ENCODE peak calls at places on chromosomes 16 and 17, in four cellular contexts. T is HCT116, Q is PC-3, F is DND-41. V is an unnamed sample. For H3K9me3 and H3K27me3, the result is how much of the 10 kb centered on the place peaks cover.

GRCh38 chr17:58531122-58531521 is 16.7 kb upstream of the MTMR4 start:
- DNase-seq in T (no peak), Q (no peak), F (no peak), V (no peak)

GRCh38 chr17:82047379-82047778 is 4.2 kb downstream of the RFNG start:
- DNase-seq in T (no peak), Q (no peak), F (no peak), V (no peak)

GRCh38 chr16:31476305-31477219 is 4.6 kb downstream of the TGFB1I1 start:
- DNase-seq in T (no peak), Q (no peak), F (peak), V (no peak)

GRCh38 chr16:1277945-1278282 is 22.0 kb downstream of the TPSD1 start:
- DNase-seq in T (no peak), Q (no peak), F (no peak), V (no peak)

GRCh38 chr17:32277284-32277683 is 11.7 kb downstream of the RHBDL3 start:
- DNase-seq in T (no peak), Q (no peak), F (no peak), V (peak)

GRCh38 chr17:79563237-79564013 is 47.4 kb downstream of the RBFOX3 start:
- DNase-seq in T (peak), Q (peak), F (no peak), V (peak)

GRCh38 chr16:86991679-86992078 is 325.5 kb downstream of the C16orf95 start:
- DNase-seq in T (no peak), Q (peak), F (no peak), V (peak)

GRCh38 chr16:27746076-27746855 is 196.3 kb downstream of the KATNIP start:
- DNase-seq in T (no peak), Q (no peak), F (no peak), V (no peak)

GRCh38 chr17:46013127-46013501 is 14.1 kb downstream of the STH start:
- DNase-seq in T (no peak), Q (no peak), F (no peak), V (no peak)

GRCh38 chr17:48335858-48336500 is 94.0 kb downstream of the SKAP1 start:
- DNase-seq in T (peak), Q (peak), F (no peak), V (peak)

GRCh38 chr16:84976644-84977400 is 34.5 kb downstream of the ZDHHC7 start:
- DNase-seq in T (no peak), Q (no peak), F (no peak), V (no peak)

GRCh38 chr17:1491406-1492248 is 859 bp downstream of the MYO1C start:
- DNase-seq in T (no peak), Q (peak), F (no peak), V (peak)

GRCh38 chr16:12703935-12704334 is 99.8 kb downstream of the CPPED1 start:
- DNase-seq in T (no peak), Q (peak), F (no peak), V (peak)

GRCh38 chr16:85182774-85183173 is 70.5 kb upstream of the CIBAR2 start:
- DNase-seq in T (no peak), Q (no peak), F (no peak), V (no peak)

GRCh38 chr17:42365136-42365535 is 23.1 kb downstream of the STAT3 start:
- DNase-seq in T (no peak), Q (no peak), F (no peak), V (peak)

GRCh38 chr17:68053237-68054030 is 17.9 kb downstream of the KPNA2 start:
- DNase-seq in T (no peak), Q (no peak), F (no peak), V (peak)

GRCh38 chr17:27569257-27569722 is 61.7 kb upstream of the LGALS9 start:
- DNase-seq in T (no peak), Q (peak), F (peak), V (peak)

GRCh38 chr17:79363552-79364275 is 247.1 kb downstream of the RBFOX3 start:
- DNase-seq in T (no peak), Q (no peak), F (no peak), V (no peak)

GRCh38 chr17:69872675-69873262 is 202.3 kb upstream of the KCNJ16 start:
- DNase-seq in T (no peak), Q (no peak), F (no peak), V (no peak)

GRCh38 chr17:171871-172270 is 9.6 kb downstream of the DOC2B start:
- DNase-seq in T (no peak), Q (no peak), F (no peak), V (no peak)

GRCh38 chr17:58215685-58216084 is 3.4 kb downstream of the MKS1 start:
- DNase-seq in T (no peak), Q (peak), F (peak), V (no peak)

GRCh38 chr17:48563385-48563838 is 14.7 kb downstream of the HOXB4 start:
- DNase-seq in T (no peak), Q (no peak), F (no peak), V (no peak)

GRCh38 chr16:21599994-21600773 is 807 bp downstream of the METTL9 start:
- DNase-seq in T (no peak), Q (peak), F (peak), V (peak)

GRCh38 chr17:62098623-62099231 is 33.6 kb upstream of the MED13 start:
- DNase-seq in T (no peak), Q (no peak), F (no peak), V (no peak)

GRCh38 chr16:11224894-11225676 is 30.9 kb downstream of the SOCS1 start:
- DNase-seq in T (no peak), Q (no peak), F (peak), V (no peak)

GRCh38 chr16:49440156-49441065 is 66.8 kb downstream of the C16orf78 start:
- DNase-seq in T (no peak), Q (no peak), F (peak), V (no peak)

GRCh38 chr17:67422887-67423286 is 45.8 kb downstream of the PITPNC1 start:
- DNase-seq in T (peak), Q (no peak), F (no peak), V (no peak)

GRCh38 chr17:29389994-29390855 is at the start of gene TAOK1:
- DNase-seq in T (peak), Q (peak), F (peak), V (peak)

GRCh38 chr17:68640601-68641000 is 39.4 kb upstream of the FAM20A start:
- DNase-seq in T (no peak), Q (no peak), F (no peak), V (no peak)

GRCh38 chr17:81902023-81902652 is at the start of gene NPB:
- DNase-seq in T (no peak), Q (no peak), F (no peak), V (peak)

GRCh38 chr16:70523013-70523620 is at the start of gene COG4:
- DNase-seq in T (peak), Q (peak), F (peak), V (peak)

GRCh38 chr16:22098538-22099255 is 6.4 kb downstream of the VWA3A start:
- DNase-seq in T (peak), Q (peak), F (peak), V (peak)

GRCh38 chr16:88985521-88985920 is 8.5 kb upstream of the CBFA2T3 start:
- DNase-seq in T (no peak), Q (no peak), F (no peak), V (no peak)

GRCh38 chr16:88982286-88983084 is 5.5 kb upstream of the CBFA2T3 start:
- DNase-seq in T (no peak), Q (no peak), F (no peak), V (no peak)

GRCh38 chr16:88979616-88980015 is 2.6 kb upstream of the CBFA2T3 start:
- DNase-seq in T (no peak), Q (no peak), F (no peak), V (no peak)

GRCh38 chr16:88983771-88984687 is 7.0 kb upstream of the CBFA2T3 start:
- DNase-seq in T (no peak), Q (no peak), F (no peak), V (no peak)

GRCh38 chr16:88983157-88983556 is 6.2 kb upstream of the CBFA2T3 start:
- DNase-seq in T (no peak), Q (no peak), F (no peak), V (no peak)
- H3K9ac ChIP-seq in T (no peak), Q (no peak), F (no peak), V (no peak)

DNA sequence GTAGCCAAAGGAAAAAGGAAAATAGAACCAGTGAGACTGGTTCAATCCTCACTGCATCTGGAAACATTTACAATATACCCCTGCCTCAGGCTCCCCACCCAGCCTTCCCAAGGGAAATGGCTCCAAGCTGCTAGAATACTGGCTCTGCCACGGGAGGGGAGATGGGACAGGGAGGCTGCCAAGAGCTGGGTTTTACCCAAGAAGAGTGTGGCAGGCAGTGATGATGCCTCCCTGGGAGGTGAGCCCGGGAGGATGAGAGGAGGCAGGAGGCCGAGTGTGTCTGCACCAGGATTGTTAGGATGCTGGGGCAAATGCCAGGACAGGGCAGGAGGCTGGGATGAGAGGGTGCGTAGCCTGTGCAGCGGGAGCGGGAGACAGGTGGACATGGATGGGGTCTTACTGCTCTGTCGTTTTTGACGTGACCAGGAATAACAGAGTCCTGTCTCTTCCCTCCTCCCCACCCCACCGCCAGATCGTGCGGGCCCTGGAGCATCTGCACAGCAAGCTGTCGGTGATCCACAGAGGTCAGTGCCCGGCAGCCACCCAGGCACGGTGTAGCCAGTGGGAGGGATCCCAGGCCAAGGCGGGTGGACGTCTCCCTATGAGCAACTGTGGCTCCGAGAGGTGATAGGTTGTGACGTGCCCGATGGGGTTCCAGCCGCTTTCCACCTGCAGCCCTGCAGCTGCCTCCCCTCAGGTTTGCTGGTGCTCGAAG is 18.4 kb downstream of the MAP2K3 start:
- DNase-seq in T (no peak), Q (no peak), F (no peak), V (no peak)
- H3K9me3 ChIP-seq in T (under half), Q (under half), F (under half), V (under half)

DNA sequence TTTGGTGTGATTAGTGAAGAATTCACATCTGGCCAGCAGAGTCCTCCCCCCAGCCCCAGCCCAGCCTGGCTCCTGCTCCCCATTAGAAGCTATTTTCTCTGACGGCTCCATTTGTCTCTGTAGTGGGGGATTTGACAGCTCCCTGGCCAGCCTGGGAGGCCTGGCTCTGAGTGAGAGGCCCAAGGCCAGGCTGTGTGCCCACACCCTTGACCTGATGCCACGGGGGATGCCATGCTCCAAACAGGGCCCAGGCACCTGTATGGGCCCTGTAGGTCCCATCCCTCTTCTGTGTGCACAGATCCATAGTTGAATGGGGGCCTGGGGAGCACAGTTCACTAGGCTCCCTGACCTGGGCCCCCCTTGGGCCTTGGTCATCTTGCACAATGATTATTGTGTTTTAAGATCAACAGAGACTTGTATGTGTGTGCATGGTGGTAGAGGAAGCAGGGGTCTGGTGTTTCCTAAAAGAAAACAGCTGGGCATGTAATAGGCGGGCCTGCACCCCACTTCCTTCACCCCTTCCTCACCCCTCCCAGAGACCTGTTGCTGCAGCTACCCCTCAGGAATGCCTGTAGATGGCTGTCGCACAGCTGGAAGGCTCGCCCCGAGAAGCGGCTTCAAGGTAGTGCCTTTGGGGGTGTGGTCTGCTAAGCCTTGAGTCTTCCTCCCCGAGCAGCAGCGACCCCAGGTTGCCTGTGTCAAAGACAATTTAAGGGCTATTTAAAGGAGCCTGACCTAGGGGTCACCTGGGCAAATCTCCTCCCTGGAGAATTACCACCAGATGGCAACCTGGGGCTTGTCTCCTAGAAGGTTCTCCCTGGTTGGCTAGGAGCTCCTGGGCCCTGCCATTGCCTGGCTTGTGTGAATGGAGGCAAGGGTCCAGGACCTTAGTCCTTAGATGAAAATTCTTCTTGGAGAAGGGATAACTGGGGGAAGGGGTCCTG is 51.0 kb upstream of the TAC4 start:
- DNase-seq in T (peak), Q (peak), F (no peak), V (peak)
- H3K27me3 ChIP-seq in T (under half), Q (under half), F (under half), V (under half)

GRCh38 chr16:47136101-47136820 is 7.5 kb downstream of the NETO2 start:
- DNase-seq in T (peak), Q (peak), F (no peak), V (peak)
- H3K9ac ChIP-seq in T (no peak), Q (no peak), F (no peak), V (no peak)

DNA sequence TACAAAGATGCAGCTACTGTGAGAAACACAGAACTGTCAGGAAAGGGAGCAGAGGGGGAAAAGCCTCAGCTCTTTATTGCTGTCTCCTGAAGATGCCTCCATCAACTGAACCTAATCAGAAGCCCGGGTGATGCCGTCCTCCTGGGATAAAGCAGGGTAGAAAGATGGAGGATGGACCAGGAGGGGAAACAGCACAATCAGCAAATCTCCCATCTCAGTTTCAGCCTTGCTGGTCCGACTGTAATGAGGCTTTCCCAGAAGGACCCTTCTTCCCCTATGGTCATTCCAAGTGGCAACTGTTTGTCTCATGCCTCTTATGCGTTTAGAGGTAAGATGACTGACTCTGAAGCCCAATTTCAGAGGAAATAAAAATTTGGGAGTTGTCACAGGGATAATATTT is 24.3 kb downstream of the ZFP1 start:
- DNase-seq in T (no peak), Q (no peak), F (no peak), V (no peak)
- H3K9me3 ChIP-seq in T (half or more), Q (under half), F (half or more), V (under half)

V was measured in GM23248.